ENCODE peak calls at places on chromosomes 13 and 19, in five cellular contexts. L is heart right ventricle, G is kidney tubule cell, J is skeletal muscle cell, U is C1 segment of cervical spinal cord. N is an unnamed sample.

GRCh38 chr13:48731957-48732569 is 78.3 kb downstream of the CYSLTR2 start:
- DNase-seq in L (no peak), G (peak; percentile 30), J (no peak), U (no peak), N (peak; percentile 9)

GRCh38 chr13:49530452-49530851 is 34.7 kb downstream of the PHF11 start:
- DNase-seq in L (no peak), G (no peak), J (no peak), U (no peak), N (peak; percentile 31)

GRCh38 chr13:27918041-27918917 is 1.5 kb upstream of the PDX1 start:
- DNase-seq in L (no peak), G (no peak), J (no peak), U (no peak), N (no peak)

GRCh38 chr13:113759525-113760137 is 605 bp downstream of the TMEM255B start:
- DNase-seq in L (peak; percentile 60), G (peak; percentile 25), J (no peak), U (peak; percentile 35), N (no peak)

GRCh38 chr19:23571175-23571574 is 115.8 kb downstream of the ZNF675 start:
- DNase-seq in L (no peak), G (no peak), J (no peak), U (no peak), N (no peak)

GRCh38 chr19:45569619-45570421 is 14.8 kb downstream of the OPA3 start:
- DNase-seq in L (peak; percentile 45), G (peak; percentile 53), J (no peak), U (peak; percentile 4), N (peak; percentile 19)

GRCh38 chr19:16773259-16773658 is 53.6 kb downstream of the NWD1 start:
- DNase-seq in L (no peak), G (no peak), J (no peak), U (no peak), N (no peak)

GRCh38 chr13:91778123-91778522 is 379.7 kb downstream of the GPC5 start:
- DNase-seq in L (no peak), G (no peak), J (no peak), U (no peak), N (no peak)

GRCh38 chr19:18023596-18024212 is 15.7 kb downstream of the ARRDC2 start:
- DNase-seq in L (peak; percentile 95), G (no peak), J (peak; percentile 96), U (peak; percentile 48), N (no peak)

GRCh38 chr13:81540777-81541176 is 1199.9 kb upstream of the SPRY2 start:
- DNase-seq in L (no peak), G (peak; percentile 26), J (no peak), U (no peak), N (peak; percentile 36)

GRCh38 chr19:2170987-2171348 is 7.2 kb downstream of the DOT1L start:
- DNase-seq in L (no peak), G (no peak), J (no peak), U (no peak), N (no peak)

GRCh38 chr19:46499692-46500091 is 4.0 kb upstream of the PNMA8B start:
- DNase-seq in L (no peak), G (peak; percentile 64), J (no peak), U (no peak), N (no peak)

GRCh38 chr13:63307239-63307638 is 1891.6 kb upstream of the PCDH20 start:
- DNase-seq in L (no peak), G (peak; percentile 19), J (no peak), U (no peak), N (no peak)

GRCh38 chr13:114112826-114113322 is 19.5 kb downstream of the RASA3 start:
- DNase-seq in L (no peak), G (no peak), J (no peak), U (no peak), N (no peak)

GRCh38 chr13:60661514-60661913 is 264.5 kb downstream of the TDRD3 start:
- DNase-seq in L (no peak), G (no peak), J (no peak), U (no peak), N (no peak)